ENCODE peak calls at places on chromosomes 7 and 10, in four cellular contexts. D, A, O and N are unnamed samples.

GRCh38 chr10:70866424-70866823 is 21.9 kb downstream of the PCBD1 start:
- DNase-seq in O (no peak), D (no peak), A (no peak), N (peak)

GRCh38 chr10:103612462-103613365 is 119.2 kb downstream of the NEURL1 start:
- DNase-seq in A (peak), D (no peak), O (no peak), N (peak)

GRCh38 chr10:78742730-78743615 is 325.8 kb upstream of the ZMIZ1 start:
- DNase-seq in O (peak), A (no peak), D (peak), N (no peak)

GRCh38 chr7:141649137-141649864 is 52.7 kb downstream of the DENND11 start:
- DNase-seq in D (no peak), O (no peak), A (no peak), N (peak)

GRCh38 chr10:22646291-22646926 is 68.0 kb downstream of the PIP4K2A start:
- DNase-seq in O (no peak), D (no peak), A (no peak), N (no peak)

GRCh38 chr10:106952033-106952432 is 212.5 kb downstream of the SORCS1 start:
- DNase-seq in A (no peak), D (no peak), O (no peak), N (no peak)

GRCh38 chr10:79946270-79947082 is 2.4 kb downstream of the SFTPD start:
- DNase-seq in A (no peak), O (no peak), D (no peak), N (no peak)

GRCh38 chr7:151110941-151111645 is 24.8 kb downstream of the AGAP3 start:
- DNase-seq in A (peak), O (peak), D (no peak), N (peak)

GRCh38 chr10:104293021-104293420 is 24.0 kb downstream of the GSTO2 start:
- DNase-seq in A (peak), O (no peak), D (no peak), N (peak)

GRCh38 chr10:48501806-48502771 is 102.8 kb downstream of the ARHGAP22 start:
- DNase-seq in A (peak), O (no peak), D (no peak), N (no peak)

GRCh38 chr7:65251851-65252620 is 121.6 kb upstream of the ZNF92 start:
- DNase-seq in D (peak), O (peak), A (peak), N (peak)